ENCODE peak calls at places on chromosomes 2 and 18, in ten cellular contexts. Y, Z, N, G, K, E, I, R, A and V are unnamed samples.

GRCh38 chr2:39377226-39377939 is 59.7 kb downstream of the MAP4K3 start:
- DNase-seq in Z (peak; percentile 34), E (no peak), A (no peak), G (no peak), Y (no peak), R (no peak), K (no peak), N (no peak), I (no peak), V (peak; percentile 68)

GRCh38 chr18:37270046-37270665 is 295.4 kb downstream of the CELF4 start:
- DNase-seq in K (no peak), A (peak; percentile 38), G (peak; percentile 40), I (peak; percentile 42), R (peak; percentile 8), N (peak; percentile 13), Z (peak; percentile 26), Y (no peak), E (peak; percentile 66), V (peak; percentile 9)

GRCh38 chr2:178072000-178072382 is 586 bp downstream of the PDE11A start:
- DNase-seq in K (no peak), G (no peak), E (no peak), R (no peak), A (no peak), N (no peak), Z (no peak), Y (no peak), I (no peak), V (no peak)

GRCh38 chr2:209209943-209210342 is 213.9 kb upstream of the MAP2 start:
- DNase-seq in K (no peak), Z (no peak), E (no peak), G (no peak), R (no peak), I (no peak), A (no peak), Y (no peak), N (no peak), V (no peak)

GRCh38 chr2:174051741-174052638 is 86.8 kb upstream of the SP3 start:
- DNase-seq in E (peak; percentile 80), N (no peak), G (peak; percentile 84), I (peak; percentile 91), R (no peak), Y (no peak), A (peak; percentile 53), K (no peak), Z (no peak), V (no peak)

GRCh38 chr2:101297383-101297782 is 11.1 kb downstream of the RNF149 start:
- DNase-seq in A (no peak), E (no peak), R (no peak), I (no peak), Z (no peak), Y (no peak), K (no peak), N (no peak), G (no peak), V (no peak)

GRCh38 chr18:14025306-14025940 is 106.8 kb downstream of the ZNF519 start:
- DNase-seq in I (no peak), Y (no peak), K (no peak), R (no peak), Z (no peak), G (no peak), A (no peak), E (no peak), N (no peak), V (no peak)

GRCh38 chr2:205763708-205764501 is 81.6 kb downstream of the NRP2 start:
- DNase-seq in R (peak; percentile 19), Y (peak; percentile 47), K (peak; percentile 72), Z (peak; percentile 22), N (no peak), G (no peak), A (peak; percentile 81), E (peak; percentile 86), I (no peak), V (peak; percentile 23)

GRCh38 chr2:210524533-210524932 is 31.9 kb upstream of the CPS1 start:
- DNase-seq in E (no peak), Y (no peak), A (no peak), R (no peak), G (no peak), N (no peak), Z (no peak), I (no peak), K (no peak), V (no peak)

GRCh38 chr2:32882911-32883810 is 63.6 kb upstream of the LTBP1 start:
- DNase-seq in I (no peak), K (no peak), A (peak; percentile 47), E (peak; percentile 7), N (no peak), Z (no peak), G (no peak), R (no peak), Y (no peak), V (no peak)

GRCh38 chr2:230671117-230671516 is 41.5 kb upstream of the CAB39 start:
- DNase-seq in A (peak; percentile 90), E (peak; percentile 41), K (no peak), N (no peak), Z (no peak), G (no peak), Y (no peak), R (no peak), I (no peak), V (no peak)

GRCh38 chr2:168550670-168551069 is 94.6 kb downstream of the CERS6 start:
- DNase-seq in R (no peak), I (no peak), K (peak; percentile 69), A (no peak), Y (peak; percentile 12), N (no peak), G (no peak), E (no peak), Z (no peak), V (no peak)

GRCh38 chr2:102122115-102122514 is 20.4 kb upstream of the IL1R1 start:
- DNase-seq in I (no peak), K (no peak), R (peak; percentile 76), N (no peak), A (peak; percentile 92), Y (no peak), Z (no peak), E (peak; percentile 74), G (no peak), V (no peak)

GRCh38 chr2:120012771-120013568 is at the start of gene EPB41L5:
- DNase-seq in N (peak; percentile 67), Z (peak; percentile 82), I (peak; percentile 92), E (peak; percentile 97), R (peak; percentile 91), G (peak; percentile 77), K (peak; percentile 93), A (peak; percentile 86), Y (peak; percentile 89), V (peak; percentile 78)

GRCh38 chr2:46535360-46535759 is 56.0 kb downstream of the TMEM247 start:
- DNase-seq in Z (no peak), Y (no peak), R (no peak), I (no peak), A (no peak), K (no peak), N (no peak), G (no peak), E (no peak), V (peak; percentile 39)

GRCh38 chr2:45237128-45237527 is 227.9 kb upstream of the SIX2 start:
- DNase-seq in R (no peak), A (no peak), K (no peak), Z (no peak), E (no peak), N (no peak), I (no peak), Y (no peak), G (no peak), V (no peak)

GRCh38 chr2:128440666-128441340 is 122.1 kb upstream of the HS6ST1 start:
- DNase-seq in Z (peak; percentile 9), E (no peak), Y (no peak), K (peak; percentile 73), I (no peak), R (no peak), G (no peak), A (no peak), N (no peak), V (no peak)

GRCh38 chr2:211534655-211535054 is 978.3 kb downstream of the CPS1 start:
- DNase-seq in I (no peak), G (no peak), Y (no peak), E (no peak), N (no peak), Z (no peak), K (no peak), R (no peak), A (no peak), V (no peak)

GRCh38 chr2:37414470-37414949 is 70.1 kb downstream of the QPCT start:
- DNase-seq in I (peak; percentile 57), E (peak; percentile 64), G (peak; percentile 7), Z (no peak), K (no peak), Y (peak; percentile 18), R (peak; percentile 29), A (peak; percentile 73), N (no peak), V (no peak)